ENCODE peak calls at places on chromosome 2, in six cellular contexts. X is ovary, W is heart right ventricle, R is H9, A is GM13976, U is GM12864. N is an unnamed sample.

GRCh38 chr2:164843346-164843841 is 1.8 kb upstream of the COBLL1 start:
- DNase-seq in A (no peak), R (no peak), W (no peak), X (no peak), U (no peak), N (no peak)

GRCh38 chr2:160970052-160970846 is 190.0 kb upstream of the TANK start:
- DNase-seq in A (peak; percentile 22), R (peak; percentile 46), W (peak; percentile 57), X (peak; percentile 27), U (no peak), N (no peak)

GRCh38 chr2:30789670-30790210 is 17.5 kb downstream of the CAPN13 start:
- DNase-seq in A (no peak), X (no peak), U (no peak), W (no peak), R (no peak), N (no peak)

GRCh38 chr2:128315122-128315828 is 3.4 kb downstream of the HS6ST1 start:
- DNase-seq in U (no peak), A (peak; percentile 23), R (peak; percentile 34), X (peak; percentile 27), W (no peak), N (no peak)

GRCh38 chr2:54240515-54241219 is 15.4 kb downstream of the TSPYL6 start:
- DNase-seq in R (no peak), A (no peak), W (no peak), X (no peak), U (no peak), N (no peak)

GRCh38 chr2:98866033-98866432 is 70.0 kb downstream of the CRACDL start:
- DNase-seq in W (no peak), R (no peak), A (no peak), X (no peak), U (no peak), N (peak; percentile 10)

GRCh38 chr2:239462671-239463506 is 62.1 kb upstream of the HDAC4 start:
- DNase-seq in R (peak; percentile 19), U (no peak), X (peak; percentile 8), W (no peak), A (no peak), N (no peak)

GRCh38 chr2:239663364-239663924 is 262.6 kb upstream of the HDAC4 start:
- DNase-seq in A (no peak), X (no peak), W (no peak), U (no peak), R (no peak), N (no peak)

GRCh38 chr2:218743072-218743471 is 32.4 kb downstream of the TTLL4 start:
- DNase-seq in X (no peak), W (no peak), A (peak; percentile 54), R (no peak), U (peak; percentile 43), N (peak; percentile 55)

GRCh38 chr2:102336502-102336945 is 19.1 kb upstream of the IL18R1 start:
- DNase-seq in W (peak; percentile 27), U (no peak), A (no peak), X (no peak), R (no peak), N (no peak)

GRCh38 chr2:142668420-142668819 is 209.0 kb upstream of the KYNU start:
- DNase-seq in A (no peak), X (no peak), R (no peak), W (no peak), U (no peak), N (no peak)

GRCh38 chr2:234377761-234378341 is 119.0 kb downstream of the ARL4C start:
- DNase-seq in X (no peak), W (no peak), A (no peak), U (no peak), R (no peak), N (no peak)

GRCh38 chr2:177908182-177908581 is 164.4 kb downstream of the PDE11A start:
- DNase-seq in R (peak; percentile 38), X (no peak), U (no peak), A (no peak), W (no peak), N (no peak)

GRCh38 chr2:239920616-239921365 is 104.4 kb downstream of the NDUFA10 start:
- DNase-seq in X (no peak), A (no peak), W (no peak), R (peak; percentile 15), U (no peak), N (no peak)

GRCh38 chr2:189798312-189799029 is 14.2 kb downstream of the PMS1 start:
- DNase-seq in X (no peak), A (peak; percentile 17), W (no peak), U (peak; percentile 12), R (no peak), N (peak; percentile 28)

GRCh38 chr2:159126653-159127052 is 158.2 kb downstream of the TANC1 start:
- DNase-seq in A (no peak), W (no peak), U (no peak), R (no peak), X (no peak), N (no peak)

GRCh38 chr2:209872675-209873074 is 101.0 kb downstream of the UNC80 start:
- DNase-seq in R (peak; percentile 83), X (peak; percentile 26), U (no peak), W (peak; percentile 70), A (no peak), N (no peak)

GRCh38 chr2:15177103-15177502 is 384.0 kb downstream of the NBAS start:
- DNase-seq in U (peak; percentile 72), R (no peak), X (no peak), A (peak; percentile 46), W (no peak), N (peak; percentile 62)

GRCh38 chr2:3631161-3631850 is 26.7 kb upstream of the ALLC start:
- DNase-seq in R (no peak), U (no peak), A (no peak), W (peak; percentile 2), X (peak; percentile 72), N (no peak)

GRCh38 chr2:39550701-39551285 is 113.7 kb upstream of the MAP4K3 start:
- DNase-seq in W (no peak), X (no peak), A (no peak), U (no peak), R (no peak), N (no peak)

GRCh38 chr2:230661072-230661957 is 51.3 kb upstream of the CAB39 start:
- DNase-seq in R (no peak), W (no peak), A (no peak), U (peak; percentile 77), X (no peak), N (no peak)

GRCh38 chr2:188833331-188833730 is 140.8 kb upstream of the COL3A1 start:
- DNase-seq in R (no peak), A (no peak), U (no peak), X (no peak), W (no peak), N (no peak)

GRCh38 chr2:239116456-239117246 is 268.8 kb downstream of the TWIST2 start:
- DNase-seq in X (no peak), W (no peak), R (no peak), U (no peak), A (no peak), N (no peak)

GRCh38 chr2:6236317-6236716 is 544.1 kb downstream of the SOX11 start:
- DNase-seq in U (no peak), W (no peak), R (no peak), X (no peak), A (no peak), N (no peak)

GRCh38 chr2:25257032-25257455 is 84.7 kb downstream of the DNMT3A start:
- DNase-seq in U (no peak), X (no peak), A (no peak), W (peak; percentile 64), R (no peak), N (no peak)

GRCh38 chr2:160924936-160925353 is 235.3 kb upstream of the TANK start:
- DNase-seq in X (no peak), A (no peak), U (no peak), R (peak; percentile 29), W (no peak), N (no peak)

GRCh38 chr2:215921884-215922283 is 91.5 kb downstream of the MREG start:
- DNase-seq in R (no peak), X (no peak), A (no peak), W (no peak), U (no peak), N (no peak)

GRCh38 chr2:24984912-24985311 is 13.2 kb upstream of the DNAJC27 start:
- DNase-seq in A (no peak), X (peak; percentile 77), R (peak; percentile 29), W (peak; percentile 81), U (no peak), N (no peak)

GRCh38 chr2:185695711-185696110 is 42.9 kb upstream of the FSIP2 start:
- DNase-seq in R (no peak), A (no peak), X (no peak), U (no peak), W (no peak), N (no peak)

GRCh38 chr2:30567317-30567716 is 120.3 kb downstream of the LCLAT1 start:
- DNase-seq in W (no peak), U (no peak), A (no peak), X (no peak), R (no peak), N (no peak)

GRCh38 chr2:240502430-240503121 is 55.2 kb downstream of the ANKMY1 start:
- DNase-seq in A (no peak), R (peak; percentile 20), W (no peak), U (no peak), X (no peak), N (no peak)

GRCh38 chr2:176999331-176999730 is 213.3 kb upstream of the HNRNPA3 start:
- DNase-seq in X (no peak), W (peak; percentile 5), A (no peak), U (peak; percentile 22), R (no peak), N (no peak)

GRCh38 chr2:231687133-231687852 is 21.0 kb upstream of the PTMA start:
- DNase-seq in X (peak; percentile 45), W (peak; percentile 60), A (peak; percentile 88), R (peak; percentile 94), U (no peak), N (peak; percentile 86)
- TF ChIP-seq CTCF in X (peak; percentile 32), W (peak; percentile 76), A (peak; percentile 91), R (peak; percentile 84), U (peak; percentile 85), N (peak; percentile 84)

GRCh38 chr2:75130171-75130570 is 69.1 kb downstream of the TACR1 start:
- DNase-seq in R (peak; percentile 39), X (no peak), W (no peak), U (no peak), A (no peak), N (no peak)
- TF ChIP-seq CTCF in R (peak; percentile 43), X (no peak), W (no peak), U (peak; percentile 18), A (no peak), N (peak; percentile 21)

GRCh38 chr2:147327636-147328035 is 517.2 kb upstream of the ACVR2A start:
- DNase-seq in R (no peak), U (no peak), A (peak; percentile 5), W (no peak), X (no peak), N (peak; percentile 4)

GRCh38 chr2:147330925-147331324 is 513.9 kb upstream of the ACVR2A start:
- DNase-seq in X (no peak), W (no peak), U (no peak), A (no peak), R (no peak), N (no peak)

GRCh38 chr2:147325955-147326354 is 518.9 kb upstream of the ACVR2A start:
- DNase-seq in U (no peak), X (no peak), W (no peak), R (no peak), A (no peak), N (no peak)

GRCh38 chr2:147331790-147332419 is 512.9 kb upstream of the ACVR2A start:
- DNase-seq in X (no peak), A (peak; percentile 7), W (no peak), R (peak; percentile 36), U (peak; percentile 57), N (peak; percentile 19)
- TF ChIP-seq CTCF in X (no peak), A (peak; percentile 39), W (peak; percentile 26), R (peak; percentile 91), U (peak; percentile 57), N (peak; percentile 55)

GRCh38 chr2:29011650-29012060 is 30.6 kb downstream of the TOGARAM2 start:
- DNase-seq in X (peak; percentile 40), U (no peak), W (peak; percentile 79), A (no peak), R (no peak), N (no peak)
- TF ChIP-seq CTCF in X (no peak), U (no peak), W (peak; percentile 12), A (no peak), R (no peak), N (no peak)